ENCODE peak calls at places on chromosomes 13 and 19, in six cellular contexts. T is kidney epithelial cell, G is suprapubic skin, X is foreskin fibroblast, L is ovary, H is cardiac fibroblast. W is an unnamed sample.
A peak's percentile ranks its signal among the peaks of the same experiment; 100 is the strongest.

GRCh38 chr19:49591731-49592485 is 926 bp downstream of the PRR12 start:
- DNase-seq in G (peak; percentile 84), H (peak; percentile 40), T (no peak), X (no peak), L (peak; percentile 68), W (peak; percentile 45)

GRCh38 chr13:110471156-110471832 is 90.2 kb downstream of the RAB20 start:
- DNase-seq in X (no peak), G (no peak), H (peak; percentile 11), L (no peak), T (no peak), W (peak; percentile 13)

GRCh38 chr13:75256922-75257321 is 225.0 kb downstream of the TBC1D4 start:
- DNase-seq in G (no peak), T (no peak), X (no peak), L (no peak), H (peak; percentile 29), W (no peak)

GRCh38 chr19:15618321-15618720 is 3.3 kb downstream of the CYP4F8 start:
- DNase-seq in T (no peak), H (no peak), L (no peak), G (no peak), X (no peak), W (no peak)

GRCh38 chr19:2207991-2208860 is 27.9 kb downstream of the PLEKHJ1 start:
- DNase-seq in H (peak; percentile 84), T (peak; percentile 4), G (peak; percentile 88), L (no peak), X (peak; percentile 86), W (peak; percentile 50)

GRCh38 chr19:47309608-47310007 is at the start of gene C5AR1:
- DNase-seq in L (no peak), T (no peak), H (peak; percentile 43), X (no peak), G (no peak), W (no peak)

GRCh38 chr13:62320129-62320724 is 904.6 kb upstream of the PCDH20 start:
- DNase-seq in H (peak; percentile 58), G (no peak), T (peak; percentile 9), L (no peak), X (peak; percentile 20), W (peak; percentile 65)

GRCh38 chr19:49116544-49116943 is 2.4 kb downstream of the LIN7B start:
- DNase-seq in T (no peak), H (no peak), L (no peak), X (no peak), G (no peak), W (no peak)

GRCh38 chr13:35648109-35648508 is 171.6 kb upstream of the MAB21L1 start:
- DNase-seq in L (no peak), X (no peak), T (no peak), G (no peak), H (peak; percentile 55), W (peak; percentile 48)

GRCh38 chr13:50219743-50220142 is 204.5 kb downstream of the KCNRG start:
- DNase-seq in H (no peak), G (no peak), X (no peak), L (no peak), T (no peak), W (no peak)

GRCh38 chr19:10968527-10969081 is 7.8 kb downstream of the SMARCA4 start:
- DNase-seq in L (no peak), G (no peak), H (no peak), T (no peak), X (no peak), W (no peak)

GRCh38 chr19:39839678-39840327 is 5.8 kb upstream of the DYRK1B start:
- DNase-seq in T (no peak), L (no peak), H (no peak), X (no peak), G (no peak), W (no peak)

GRCh38 chr13:31074750-31075149 is 87.0 kb downstream of the HSPH1 start:
- DNase-seq in X (no peak), T (no peak), G (no peak), H (no peak), L (no peak), W (no peak)

GRCh38 chr19:41893899-41894298 is 10.9 kb downstream of the ARHGEF1 start:
- DNase-seq in L (no peak), G (no peak), T (no peak), X (no peak), H (peak; percentile 32), W (no peak)

GRCh38 chr13:102598061-102598460 is 1.3 kb downstream of the TPP2 start:
- DNase-seq in T (no peak), X (no peak), L (no peak), H (peak; percentile 11), G (no peak), W (no peak)

GRCh38 chr13:48749699-48750473 is 96.2 kb downstream of the CYSLTR2 start:
- DNase-seq in X (peak; percentile 98), L (peak; percentile 80), H (peak; percentile 100), G (peak; percentile 92), T (peak; percentile 95), W (peak; percentile 98)

GRCh38 chr13:31166591-31166990 is 4.9 kb upstream of the HSPH1 start:
- DNase-seq in L (no peak), H (no peak), G (no peak), T (no peak), X (no peak), W (no peak)

GRCh38 chr19:46704379-46705076 is 12.4 kb downstream of the PRKD2 start:
- DNase-seq in L (peak; percentile 79), T (no peak), H (peak; percentile 59), X (no peak), G (peak; percentile 87), W (peak; percentile 23)

GRCh38 chr13:50999641-51000040 is 90.0 kb downstream of the RNASEH2B start:
- DNase-seq in L (no peak), T (no peak), G (no peak), H (no peak), X (no peak), W (no peak)

GRCh38 chr13:110306960-110307696 is at the start of the genes COL4A1 and COL4A2:
- DNase-seq in T (no peak), X (peak; percentile 66), H (peak; percentile 77), G (no peak), L (peak; percentile 89), W (peak; percentile 86)

GRCh38 chr13:40452741-40453665 is 213.4 kb downstream of the FOXO1 start:
- DNase-seq in L (no peak), X (peak; percentile 32), G (no peak), H (peak; percentile 69), T (no peak), W (peak; percentile 48)

GRCh38 chr19:46788968-46789338 is 559 bp upstream of the SLC1A5 start:
- DNase-seq in L (no peak), H (no peak), T (no peak), X (no peak), G (no peak), W (no peak)

GRCh38 chr19:1904385-1905070 is 671 bp upstream of the ADAT3 start:
- DNase-seq in G (no peak), T (peak; percentile 44), L (no peak), X (no peak), H (no peak), W (no peak)

GRCh38 chr13:75217949-75218348 is 264.0 kb downstream of the TBC1D4 start:
- DNase-seq in L (no peak), H (peak; percentile 49), G (no peak), X (peak; percentile 28), T (peak; percentile 56), W (peak; percentile 60)

GRCh38 chr19:39824143-39825092 is 9.5 kb downstream of the DYRK1B start:
- DNase-seq in G (peak; percentile 92), X (peak; percentile 91), H (peak; percentile 94), L (peak; percentile 80), T (peak; percentile 79), W (peak; percentile 94)

DNA sequence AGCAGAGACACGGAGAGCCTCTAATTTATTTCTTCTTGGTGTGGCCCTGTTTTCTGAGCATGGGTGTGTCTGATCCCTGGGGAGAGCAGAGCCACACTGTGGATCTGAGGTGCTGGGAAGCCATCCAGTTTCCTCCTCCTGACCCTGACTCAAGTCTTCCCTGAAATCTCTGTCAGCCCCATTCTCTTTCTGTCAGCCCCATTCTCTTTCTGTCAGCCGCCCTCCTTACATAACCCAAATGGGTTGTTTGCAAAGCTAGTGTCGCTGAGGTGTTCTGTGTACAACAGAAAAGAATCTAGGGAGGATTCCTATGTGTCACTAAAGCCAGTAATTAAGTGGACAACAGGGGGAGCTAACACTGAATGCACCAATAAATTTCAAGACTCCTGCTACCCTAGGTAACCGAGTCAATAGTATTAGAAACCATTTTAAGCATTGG is 50.2 kb downstream of the LRCH1 start:
- DNase-seq in G (no peak), X (no peak), T (no peak), L (no peak), H (peak; percentile 51), W (no peak)
- TF ChIP-seq CTCF in G (no peak), X (peak; percentile 26), T (peak; percentile 38), L (no peak), H (peak; percentile 44), W (peak; percentile 41)

DNA sequence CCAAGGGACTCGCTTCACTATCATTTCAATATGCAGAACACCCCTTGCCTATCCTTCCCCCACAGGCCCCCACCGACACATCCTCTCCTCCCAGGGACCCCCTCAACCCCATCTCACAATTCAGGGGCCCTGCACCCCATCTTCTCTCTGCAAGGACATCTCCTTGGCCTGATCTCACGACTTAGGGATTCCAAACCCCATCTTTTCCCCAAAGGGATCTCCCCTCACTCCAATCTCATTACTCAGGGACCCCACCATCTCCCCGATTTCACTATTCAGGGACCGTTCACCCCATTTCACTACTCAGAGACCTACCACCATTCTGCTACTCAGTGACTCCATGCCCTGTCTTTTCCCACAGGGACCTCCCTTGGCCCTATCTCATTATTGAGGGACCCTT is 1.4 kb downstream of the MAP2K2 start:
- DNase-seq in T (no peak), L (no peak), H (no peak), G (no peak), X (no peak), W (no peak)
- H3K4me3 ChIP-seq in T (peak overlapping the region; percentile 98), L (peak overlapping the region; percentile 99), H (peak overlapping the region; percentile 94), G (peak overlapping the region; percentile 79), X (peak overlapping the region; percentile 88), W (peak overlapping the region; percentile 86)

DNA sequence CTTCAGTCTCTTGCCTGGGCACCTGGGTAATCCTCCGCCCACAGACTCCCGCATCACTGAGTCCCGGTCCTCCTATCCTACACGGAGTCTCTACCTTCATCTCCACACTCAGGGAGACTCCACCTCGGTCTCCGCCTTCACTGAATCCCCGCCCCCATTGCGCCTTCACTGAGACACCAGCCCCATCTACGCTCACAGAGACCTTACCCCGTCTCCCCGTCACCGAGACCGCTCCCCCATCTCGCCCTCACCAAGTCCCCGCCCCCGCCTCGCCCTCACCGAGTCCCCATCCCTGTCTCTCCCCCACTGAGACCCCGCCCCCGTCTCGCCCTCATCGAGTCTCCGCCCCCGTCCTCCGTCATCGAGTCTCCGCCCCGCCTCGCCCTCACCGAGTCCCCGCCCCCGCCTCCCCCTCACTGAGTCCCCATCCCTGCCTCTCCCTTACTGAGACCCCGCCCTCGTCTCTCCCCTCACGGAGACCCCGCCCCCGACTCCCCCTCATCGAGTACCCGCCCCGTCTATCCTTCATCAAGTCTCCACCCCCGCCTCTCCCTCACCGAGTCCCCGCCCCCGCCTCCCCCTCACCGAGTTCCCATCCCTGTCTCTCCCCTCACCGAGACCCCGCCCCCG is 23.1 kb upstream of the ZNF846 start:
- DNase-seq in T (peak; percentile 74), X (peak; percentile 93), H (peak; percentile 96), L (peak; percentile 99), G (peak; percentile 99), W (peak; percentile 97)
- TF ChIP-seq CTCF in T (no peak), X (no peak), H (no peak), L (no peak), G (no peak), W (no peak)

DNA sequence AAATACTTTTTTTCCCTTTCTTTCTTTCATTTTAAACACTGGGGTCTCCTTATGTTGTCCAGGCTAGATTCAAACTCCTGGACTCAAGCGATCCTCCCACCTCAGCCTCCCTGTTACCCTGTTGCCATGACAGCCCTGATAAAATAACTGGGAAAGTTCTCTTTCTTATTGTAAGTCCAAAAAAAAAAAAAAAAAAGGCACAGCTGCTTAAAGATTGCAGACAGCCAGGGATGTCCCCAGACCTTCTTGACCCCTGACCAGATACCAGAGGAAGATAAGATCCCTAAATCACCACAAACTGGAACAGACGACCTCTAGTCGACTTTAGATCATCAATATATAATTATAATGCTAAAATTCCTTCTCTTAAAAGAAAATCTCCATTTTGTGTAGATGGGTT is 1.1 kb upstream of the MVB12A start:
- DNase-seq in X (no peak), T (no peak), L (no peak), G (no peak), H (no peak), W (no peak)
- H3K4me3 ChIP-seq in X (no peak overlapping the region), T (no peak overlapping the region), L (no peak overlapping the region), G (no peak overlapping the region), H (no peak overlapping the region), W (no peak overlapping the region)